ENCODE peak calls at places on chromosomes 5 and 9, in four cellular contexts. U is fibroblast of the aortic adventitia; P is activated effector memory CD4-positive, alpha-beta T cell treated with Interleukin-2 at 50 U/mL for 16 hours; F is SW 1271. K is an unnamed sample.
A peak's percentile ranks its signal among the peaks of the same experiment; 100 is the strongest.

GRCh38 chr5:139389701-139390638 is at the start of gene MZB1:
- DNase-seq in F (no peak), P (peak; percentile 53), U (no peak), K (no peak)

GRCh38 chr9:70352802-70353201 is 61.7 kb downstream of the KLF9 start:
- DNase-seq in P (no peak), F (no peak), U (peak; percentile 58), K (peak; percentile 48)

GRCh38 chr5:33010851-33011250 is 299.7 kb downstream of the NPR3 start:
- DNase-seq in P (no peak), F (no peak), U (peak; percentile 57), K (peak; percentile 28)

GRCh38 chr5:77935516-77936364 is 159.6 kb upstream of the TBCA start:
- DNase-seq in F (no peak), P (no peak), U (peak; percentile 25), K (peak; percentile 17)

GRCh38 chr5:1333986-1334385 is 10.9 kb downstream of the CLPTM1L start:
- DNase-seq in U (no peak), F (no peak), P (no peak), K (no peak)

GRCh38 chr5:127656825-127657224 is 7.9 kb downstream of the CTXN3 start:
- DNase-seq in P (no peak), U (no peak), F (no peak), K (no peak)

GRCh38 chr5:107395632-107396350 is 274.9 kb downstream of the EFNA5 start:
- DNase-seq in U (no peak), P (no peak), F (no peak), K (peak; percentile 72)

GRCh38 chr9:105248691-105249090 is 4.2 kb downstream of the SLC44A1 start:
- DNase-seq in P (no peak), U (no peak), F (no peak), K (no peak)

GRCh38 chr9:114504341-114505186 is 709 bp downstream of the WHRN start:
- DNase-seq in F (no peak), P (peak; percentile 19), U (no peak), K (peak; percentile 62)

GRCh38 chr9:22005700-22006605 is 3.2 kb downstream of the CDKN2B start:
- DNase-seq in F (no peak), P (no peak), U (peak; percentile 31), K (peak; percentile 62)

GRCh38 chr5:133276171-133276570 is 224.4 kb downstream of the HSPA4 start:
- DNase-seq in U (no peak), P (no peak), F (no peak), K (no peak)

GRCh38 chr9:81320909-81321482 is 368.4 kb downstream of the TLE1 start:
- DNase-seq in P (no peak), F (no peak), U (no peak), K (no peak)

GRCh38 chr5:73213566-73213998 is 40.6 kb downstream of the TMEM174 start:
- DNase-seq in U (peak; percentile 82), P (no peak), F (no peak), K (peak; percentile 68)

GRCh38 chr5:17679597-17680187 is 45.4 kb downstream of the TAF11L14 start:
- DNase-seq in U (no peak), P (no peak), F (no peak), K (no peak)

GRCh38 chr5:1001406-1002270 is 7.0 kb upstream of the NKD2 start:
- DNase-seq in P (no peak), U (no peak), F (no peak), K (no peak)

GRCh38 chr5:16536246-16536645 is 70.6 kb upstream of the ZNF622 start:
- DNase-seq in F (no peak), P (no peak), U (no peak), K (no peak)

GRCh38 chr5:160175438-160176218 is 53.7 kb upstream of the FABP6 start:
- DNase-seq in P (no peak), U (no peak), F (no peak), K (peak; percentile 60)

GRCh38 chr9:124290053-124290581 is 32.4 kb downstream of the NEK6 start:
- DNase-seq in F (no peak), U (no peak), P (no peak), K (no peak)

GRCh38 chr9:7284117-7284516 is 515.5 kb downstream of the DMAC1 start:
- DNase-seq in U (no peak), P (no peak), F (no peak), K (no peak)

GRCh38 chr9:107932601-107933000 is 443.0 kb upstream of the KLF4 start:
- DNase-seq in U (peak; percentile 23), P (no peak), F (no peak), K (no peak)

GRCh38 chr9:121871431-121872025 is 220.1 kb downstream of the DAB2IP start:
- DNase-seq in P (no peak), U (peak; percentile 40), F (no peak), K (peak; percentile 71)

GRCh38 chr5:115096034-115096769 is 73.5 kb downstream of the TRIM36 start:
- DNase-seq in F (no peak), P (no peak), U (no peak), K (no peak)

GRCh38 chr5:128271859-128272446 is 188.4 kb downstream of the SLC12A2 start:
- DNase-seq in U (peak; percentile 75), F (peak; percentile 12), P (no peak), K (peak; percentile 63)

GRCh38 chr9:72207278-72207677 is 58.0 kb downstream of the GDA start:
- DNase-seq in P (no peak), U (no peak), F (no peak), K (no peak)

GRCh38 chr5:137310051-137310730 is 188.9 kb downstream of the SPOCK1 start:
- DNase-seq in U (peak; percentile 97), P (no peak), F (peak; percentile 86), K (peak; percentile 83)